ENCODE peak calls at places on chromosome 18, in five cellular contexts. J is OCI-LY7, T is left lung, H is fibroblast of lung, D is lung. K is an unnamed sample. For H3K9me3, the result is how much of the 10 kb centered on the place peaks cover.

GRCh38 chr18:76922107-76922506 is 99.8 kb downstream of the ZNF236 start:
- DNase-seq in J (peak), T (no peak), H (peak), D (peak), K (no peak)

GRCh38 chr18:27824275-27824674 is 352.7 kb downstream of the CDH2 start:
- DNase-seq in J (no peak), T (no peak), H (no peak), D (no peak), K (no peak)

GRCh38 chr18:57210711-57211411 is 64.0 kb downstream of the BOD1L2 start:
- DNase-seq in J (no peak), T (no peak), H (no peak), D (no peak), K (no peak)

GRCh38 chr18:58091099-58091611 is 47.1 kb downstream of the NEDD4L start:
- DNase-seq in J (peak), T (peak), H (no peak), D (peak), K (peak)

GRCh38 chr18:49704334-49704733 is 109.0 kb downstream of the ACAA2 start:
- DNase-seq in J (no peak), T (no peak), H (no peak), D (peak), K (no peak)

GRCh38 chr18:58186258-58186948 is 142.4 kb downstream of the NEDD4L start:
- DNase-seq in J (no peak), T (peak), H (peak), D (no peak), K (no peak)

GRCh38 chr18:40926679-40927078 is 1028.4 kb upstream of the PIK3C3 start:
- DNase-seq in J (no peak), T (no peak), H (no peak), D (no peak), K (no peak)

GRCh38 chr18:62249478-62250097 is 62.5 kb downstream of the RELCH start:
- DNase-seq in J (peak), T (peak), H (peak), D (peak), K (peak)

GRCh38 chr18:27130029-27130428 is 55.1 kb downstream of the CHST9 start:
- DNase-seq in J (no peak), T (no peak), H (no peak), D (no peak), K (no peak)

GRCh38 chr18:11407900-11408299 is 201.5 kb upstream of the SLC35G4 start:
- DNase-seq in J (no peak), T (no peak), H (peak), D (no peak), K (no peak)

GRCh38 chr18:7778181-7778580 is 211.1 kb downstream of the PTPRM start:
- DNase-seq in J (no peak), T (no peak), H (peak), D (no peak), K (no peak)

GRCh38 chr18:55781481-55781957 is 193.5 kb upstream of the TCF4 start:
- DNase-seq in J (peak), T (no peak), H (peak), D (no peak), K (no peak)
- TF ChIP-seq CTCF in J (peak), T (peak), H (peak), D (peak), K (peak)

GRCh38 chr18:47594063-47594462 is 336.4 kb downstream of the SMAD2 start:
- DNase-seq in J (no peak), T (no peak), H (no peak), D (no peak), K (no peak)

GRCh38 chr18:47601608-47602272 is 328.7 kb downstream of the SMAD2 start:
- DNase-seq in J (no peak), T (no peak), H (no peak), D (no peak), K (no peak)

GRCh38 chr18:47591429-47591828 is 339.0 kb downstream of the SMAD2 start:
- DNase-seq in J (no peak), T (no peak), H (no peak), D (no peak), K (no peak)

GRCh38 chr18:47594621-47595086 is 335.8 kb downstream of the SMAD2 start:
- DNase-seq in J (no peak), T (no peak), H (no peak), D (no peak), K (no peak)

DNA sequence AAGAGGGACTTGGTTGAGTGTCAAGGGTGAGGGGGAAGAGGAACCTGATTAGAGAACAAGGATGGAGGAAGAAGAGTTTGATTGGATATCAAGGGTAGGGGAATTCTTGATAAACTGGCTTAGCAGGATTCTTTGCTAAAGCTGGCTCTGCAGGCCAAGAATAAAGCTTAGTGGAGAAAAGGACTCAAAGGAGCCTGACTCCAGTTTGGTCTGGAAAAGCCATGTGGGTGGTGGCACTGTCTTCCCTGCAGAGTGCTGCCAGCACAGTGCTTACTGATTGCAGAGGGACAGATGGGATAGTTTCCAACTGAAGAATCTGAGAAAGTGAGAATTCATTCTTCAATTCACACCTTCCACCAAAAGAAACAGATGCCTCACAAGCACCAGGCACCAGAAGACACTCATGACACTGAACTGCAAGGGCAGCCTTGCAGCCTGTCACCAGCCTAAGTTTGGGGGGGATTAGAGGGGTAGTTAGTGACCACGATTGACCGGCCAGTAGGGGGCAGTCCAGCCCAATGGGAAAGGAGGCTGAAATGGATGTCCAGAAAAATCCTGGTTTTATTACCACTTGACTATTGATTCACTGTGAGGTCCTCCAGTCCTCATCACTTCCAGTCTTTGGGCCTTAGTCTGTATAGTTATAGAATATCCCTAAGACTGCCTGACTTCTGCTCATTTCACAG is 334.5 kb downstream of the SMAD2 start:
- DNase-seq in J (peak), T (no peak), H (no peak), D (no peak), K (no peak)
- H3K4me3 ChIP-seq in J (no peak), T (no peak), H (no peak), D (no peak), K (no peak)

GRCh38 chr18:43774497-43774896 is 497.2 kb upstream of the SYT4 start:
- DNase-seq in J (no peak), T (no peak), H (no peak), D (no peak), K (no peak)
- H3K9me3 ChIP-seq in J (under half), T (under half), H (under half), D (under half), K (under half)

GRCh38 chr18:68627812-68628211 is 87.1 kb downstream of the TMX3 start:
- DNase-seq in J (no peak), T (no peak), H (no peak), D (no peak), K (no peak)

GRCh38 chr18:68623342-68623741 is 91.6 kb downstream of the TMX3 start:
- DNase-seq in J (peak), T (no peak), H (peak), D (no peak), K (no peak)
- TF ChIP-seq CTCF in J (peak), T (peak), H (peak), D (peak), K (peak)

GRCh38 chr18:24031318-24031717 is 16.8 kb downstream of the TTC39C start:
- DNase-seq in J (no peak), T (no peak), H (no peak), D (peak), K (no peak)
- H3K4me3 ChIP-seq in J (no peak), T (no peak), H (no peak), D (no peak), K (no peak)

GRCh38 chr18:78798402-78799175 is 181.0 kb upstream of the SALL3 start:
- DNase-seq in J (no peak), T (no peak), H (no peak), D (no peak), K (no peak)

GRCh38 chr18:78804206-78805030 is 175.2 kb upstream of the SALL3 start:
- DNase-seq in J (no peak), T (no peak), H (no peak), D (no peak), K (no peak)

GRCh38 chr18:78803104-78803503 is 176.5 kb upstream of the SALL3 start:
- DNase-seq in J (no peak), T (no peak), H (no peak), D (no peak), K (no peak)

GRCh38 chr18:78799382-78800089 is 180.1 kb upstream of the SALL3 start:
- DNase-seq in J (no peak), T (no peak), H (no peak), D (no peak), K (no peak)

GRCh38 chr18:78801011-78801410 is 178.6 kb upstream of the SALL3 start:
- DNase-seq in J (no peak), T (no peak), H (no peak), D (no peak), K (no peak)
- H3K9me3 ChIP-seq in J (under half), T (under half), H (under half), D (under half), K (under half)

DNA sequence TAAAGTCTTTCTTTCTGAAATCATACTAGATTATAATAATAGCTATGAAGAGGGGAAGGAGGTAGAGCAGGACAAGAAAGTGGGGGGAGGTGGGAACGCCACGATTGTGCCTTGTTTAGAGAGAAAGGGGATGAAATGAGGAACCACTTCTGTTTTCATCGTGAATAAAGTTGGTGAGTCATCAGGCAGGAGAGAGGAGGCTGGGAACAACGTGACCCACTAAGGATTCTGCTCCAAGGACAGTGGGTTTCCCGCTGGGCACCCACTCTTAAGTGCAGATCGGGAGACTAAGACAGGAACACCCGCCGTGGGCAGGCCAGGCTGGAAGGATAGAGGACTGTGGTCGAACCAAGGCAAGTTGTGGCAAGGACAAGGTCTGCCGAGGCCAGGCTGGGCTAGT is 158.2 kb downstream of the L3MBTL4 start:
- DNase-seq in J (no peak), T (no peak), H (no peak), D (no peak), K (no peak)
- TF ChIP-seq CTCF in J (no peak), T (no peak), H (no peak), D (no peak), K (no peak)

GRCh38 chr18:79509536-79509930 is 113.8 kb downstream of the NFATC1 start:
- DNase-seq in J (no peak), T (no peak), H (no peak), D (no peak), K (no peak)

GRCh38 chr18:79510046-79510685 is 114.4 kb downstream of the NFATC1 start:
- DNase-seq in J (no peak), T (peak), H (no peak), D (no peak), K (no peak)

GRCh38 chr18:79507076-79507545 is 111.4 kb downstream of the NFATC1 start:
- DNase-seq in J (no peak), T (peak), H (peak), D (peak), K (peak)

GRCh38 chr18:79507546-79508480 is 112.1 kb downstream of the NFATC1 start:
- DNase-seq in J (no peak), T (peak), H (peak), D (no peak), K (peak)

DNA sequence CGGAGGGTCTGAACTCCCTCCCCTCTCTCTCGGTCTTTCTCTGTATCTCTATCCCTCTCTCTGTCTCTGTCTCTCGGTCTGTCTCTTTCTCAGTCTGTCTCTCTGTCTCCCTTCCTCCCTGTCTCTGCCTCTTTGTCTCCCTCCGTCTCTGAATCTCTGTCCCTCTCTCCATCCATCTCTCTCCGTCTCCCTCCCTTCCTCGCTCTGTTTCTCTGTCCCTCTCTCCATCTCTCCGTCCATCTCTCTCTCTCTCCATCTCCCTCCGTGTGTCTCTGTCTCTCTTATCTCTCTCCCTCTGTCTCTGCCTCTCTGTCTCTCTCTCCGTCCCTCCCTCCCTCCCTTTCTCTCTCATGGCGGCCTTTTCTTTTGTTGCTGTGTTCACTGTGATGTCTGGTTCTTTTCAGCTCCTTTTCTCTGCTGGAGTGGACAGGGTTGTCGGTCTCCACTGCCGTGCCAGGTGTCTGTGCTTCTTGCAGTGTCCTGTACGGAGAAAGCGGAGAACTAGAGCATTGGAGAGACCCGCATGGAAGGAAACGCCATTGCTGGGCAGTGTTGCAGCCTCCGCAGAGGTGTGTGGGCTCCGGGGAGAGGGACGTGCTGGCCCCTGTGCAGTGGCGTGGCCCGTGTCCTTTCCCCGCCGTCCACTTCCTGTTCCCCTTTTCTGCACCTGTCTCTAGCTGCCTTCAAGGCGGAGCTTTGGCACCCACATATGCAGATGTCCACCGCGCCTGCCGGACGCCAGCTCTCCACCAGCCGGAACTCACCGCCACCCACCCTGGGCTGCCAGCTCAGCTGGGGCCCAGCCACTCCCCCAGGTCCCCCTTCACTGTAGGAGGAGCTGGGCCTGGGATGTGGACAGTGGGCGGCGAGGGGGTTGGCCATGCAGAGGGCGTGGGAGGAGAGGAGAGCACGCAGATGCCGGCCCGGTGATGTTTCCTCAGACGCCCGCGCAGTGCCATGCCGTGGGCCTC is 113.1 kb downstream of the NFATC1 start:
- DNase-seq in J (no peak), T (peak), H (no peak), D (no peak), K (peak)
- H3K4me3 ChIP-seq in J (no peak), T (no peak), H (no peak), D (no peak), K (no peak)

DNA sequence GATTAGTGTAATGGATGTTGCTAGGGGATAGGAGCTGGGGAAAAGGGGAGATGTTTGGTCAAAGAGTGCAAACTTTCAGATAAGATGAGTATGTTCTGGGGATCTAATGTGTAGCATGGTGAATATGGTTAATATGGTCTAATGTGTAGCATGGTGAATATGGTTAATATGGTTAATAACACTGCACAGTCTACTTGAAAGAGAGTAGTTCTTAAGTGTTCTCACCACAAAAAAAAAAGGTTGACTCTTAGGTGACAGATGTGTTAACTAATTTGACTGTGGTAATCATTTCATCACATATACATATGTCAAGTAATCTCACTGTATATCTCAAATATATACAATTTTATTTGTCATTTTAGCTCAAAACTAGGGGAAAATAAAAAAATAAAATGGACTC is 121.3 kb upstream of the CD226 start:
- DNase-seq in J (no peak), T (no peak), H (no peak), D (no peak), K (no peak)
- H3K9me3 ChIP-seq in J (under half), T (under half), H (under half), D (under half), K (under half)

GRCh38 chr18:35661483-35662146 is 80.1 kb downstream of the GALNT1 start:
- DNase-seq in J (peak), T (no peak), H (peak), D (no peak), K (no peak)
- TF ChIP-seq CTCF in J (peak), T (no peak), H (no peak), D (no peak), K (no peak)